ENCODE peak calls at places on chromosomes 12 and 14, in nine cellular contexts. S is sigmoid colon, V is uterus, I is fibroblast of lung, M is BJ, N is heart left ventricle, G is tibial artery, H is cardiac muscle cell, T is HCT116. D is an unnamed sample.
A peak's percentile ranks its signal among the peaks of the same experiment; 100 is the strongest.

GRCh38 chr12:39587247-39587646 is 32.4 kb downstream of the ABCD2 start:
- DNase-seq in S (no peak), V (no peak), I (peak; percentile 40), M (no peak), N (no peak), G (no peak), H (no peak), T (peak; percentile 19), D (no peak)

GRCh38 chr14:60968099-60968498 is 12.8 kb downstream of the TRMT5 start:
- DNase-seq in S (no peak), V (no peak), I (no peak), M (no peak), N (no peak), G (no peak), H (no peak), T (no peak), D (no peak)

GRCh38 chr12:26126340-26127284 is 1.8 kb upstream of the BHLHE41 start:
- DNase-seq in S (peak; percentile 96), V (peak; percentile 79), I (peak; percentile 76), M (no peak), N (peak; percentile 95), G (peak; percentile 86), H (peak; percentile 91), T (no peak), D (peak; percentile 85)

GRCh38 chr14:68781161-68782021 is 11.5 kb downstream of the ZFP36L1 start:
- DNase-seq in S (peak; percentile 68), V (peak; percentile 50), I (no peak), M (no peak), N (no peak), G (peak; percentile 23), H (no peak), T (no peak), D (peak; percentile 68)

GRCh38 chr12:20492251-20492728 is 124.0 kb downstream of the PDE3A start:
- DNase-seq in S (no peak), V (no peak), I (peak; percentile 25), M (no peak), N (no peak), G (no peak), H (no peak), T (peak; percentile 67), D (no peak)

GRCh38 chr12:122732170-122732569 is 1.5 kb upstream of the HCAR1 start:
- DNase-seq in S (no peak), V (no peak), I (no peak), M (no peak), N (no peak), G (no peak), H (no peak), T (no peak), D (no peak)

GRCh38 chr12:76307083-76307482 is 41.1 kb downstream of the BBS10 start:
- DNase-seq in S (no peak), V (no peak), I (no peak), M (no peak), N (no peak), G (no peak), H (no peak), T (no peak), D (no peak)

GRCh38 chr14:90632868-90633267 is 183.4 kb downstream of the TTC7B start:
- DNase-seq in S (no peak), V (no peak), I (no peak), M (no peak), N (no peak), G (no peak), H (no peak), T (no peak), D (no peak)

GRCh38 chr12:5433081-5433839 is 1.4 kb downstream of the NTF3 start:
- DNase-seq in S (no peak), V (no peak), I (no peak), M (no peak), N (no peak), G (peak; percentile 49), H (peak; percentile 63), T (no peak), D (no peak)

GRCh38 chr12:5434647-5434968 is 2.7 kb downstream of the NTF3 start:
- DNase-seq in S (no peak), V (no peak), I (no peak), M (no peak), N (no peak), G (no peak), H (no peak), T (no peak), D (no peak)

GRCh38 chr12:5432011-5432400 is at the start of gene NTF3:
- DNase-seq in S (no peak), V (no peak), I (peak; percentile 51), M (no peak), N (no peak), G (no peak), H (peak; percentile 72), T (no peak), D (no peak)

GRCh38 chr12:5435161-5435560 is 3.3 kb downstream of the NTF3 start:
- DNase-seq in S (no peak), V (no peak), I (no peak), M (no peak), N (no peak), G (no peak), H (no peak), T (no peak), D (no peak)

DNA sequence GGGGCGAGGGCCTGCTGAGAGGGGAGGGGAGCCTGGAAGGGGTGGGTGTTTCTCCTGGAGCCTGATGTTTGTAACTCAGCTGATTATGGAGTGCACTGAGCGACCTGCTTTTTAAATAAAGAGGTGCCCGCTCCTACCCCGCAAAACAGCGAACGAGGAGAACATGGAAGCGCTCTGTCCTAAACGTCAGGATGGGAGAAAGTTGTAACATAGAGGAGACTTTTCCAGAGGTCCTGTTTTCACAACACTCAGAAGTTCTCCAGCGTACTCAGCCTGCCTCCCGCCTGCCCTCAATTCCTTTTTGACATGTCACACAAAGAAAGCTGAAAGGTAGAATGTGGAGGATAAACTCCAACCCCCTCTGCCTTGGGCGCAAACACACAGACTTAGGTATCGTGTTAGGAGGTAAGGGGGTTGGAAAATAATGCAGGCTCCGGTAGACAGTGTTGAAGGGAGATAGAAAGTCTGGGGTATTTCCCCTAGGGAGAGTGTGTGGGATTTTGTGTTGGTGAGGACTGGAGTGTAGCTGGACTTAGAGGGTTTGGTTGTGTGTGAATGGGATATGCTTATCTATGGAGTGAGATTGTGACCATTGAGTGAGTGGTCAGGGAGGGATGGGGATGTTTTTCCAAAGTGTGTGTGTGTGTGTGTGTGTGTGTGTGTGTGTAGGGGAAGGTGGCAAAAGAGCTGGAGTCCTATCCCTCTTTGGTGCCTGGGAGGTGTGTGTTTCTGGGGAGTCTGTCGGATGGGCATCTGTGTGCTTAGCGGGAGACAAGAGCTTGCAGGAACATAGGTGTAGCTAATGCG is 2.1 kb downstream of the NTF3 start:
- DNase-seq in S (no peak), V (no peak), I (no peak), M (no peak), N (no peak), G (no peak), H (no peak), T (no peak), D (no peak)
- H3K27me3 ChIP-seq in S (peaks cover 25% of the 10 kb centered on the region), V (peaks cover 25% of the 10 kb centered on the region), I (peaks cover 9% of the 10 kb centered on the region), M (peaks cover 27% of the 10 kb centered on the region), N (peaks cover 9% of the 10 kb centered on the region), G (no peaks in the 10 kb centered on the region), H (peaks cover 57% of the 10 kb centered on the region), T (peaks cover 28% of the 10 kb centered on the region), D (peaks cover 40% of the 10 kb centered on the region)

DNA sequence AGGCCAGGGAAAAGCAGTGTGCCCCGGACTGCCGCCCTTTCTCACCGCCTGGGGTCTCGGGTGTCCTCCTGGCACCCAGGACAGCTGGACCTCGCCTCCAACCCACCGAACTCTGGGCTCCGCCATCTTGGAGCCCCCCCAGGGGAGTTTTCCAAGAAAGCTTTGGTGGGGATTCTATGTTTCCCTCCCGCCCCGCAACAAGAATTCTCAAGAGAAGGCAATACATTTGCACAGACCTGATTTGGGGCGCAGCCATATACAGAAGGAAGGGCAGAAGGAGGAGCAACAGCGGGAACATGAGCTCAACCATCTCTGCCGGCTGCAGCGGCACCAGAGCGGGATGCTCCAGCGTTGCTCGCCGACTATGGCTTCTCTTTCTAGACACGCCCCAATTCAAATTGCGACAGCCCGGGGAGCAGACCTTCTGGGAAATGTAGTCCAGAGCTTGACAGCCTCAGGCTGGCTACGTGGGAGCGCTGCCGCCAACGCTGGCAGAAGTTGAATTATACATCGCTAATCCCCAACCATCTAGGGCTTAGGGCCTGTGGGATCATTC is at the start of gene RDH11:
- DNase-seq in S (peak; percentile 93), V (peak; percentile 86), I (peak; percentile 92), M (peak; percentile 48), N (peak; percentile 90), G (peak; percentile 87), H (peak; percentile 94), T (peak; percentile 85), D (peak; percentile 91)
- TF ChIP-seq CTCF in S (no peak), V (no peak), I (no peak), M (no peak), N (no peak), G (no peak), H (no peak), T (no peak), D (no peak)

GRCh38 chr14:51654549-51654879 is 2.8 kb downstream of the FRMD6 start:
- DNase-seq in S (no peak), V (no peak), I (no peak), M (no peak), N (no peak), G (no peak), H (no peak), T (no peak), D (no peak)
- H3K4me3 ChIP-seq in S (no peak overlapping the region), V (peak overlapping the region; percentile 85), I (peak overlapping the region; percentile 84), M (peak overlapping the region; percentile 87), N (peak overlapping the region; percentile 87), G (no peak overlapping the region), H (no peak overlapping the region), T (no peak overlapping the region), D (no peak overlapping the region)

GRCh38 chr12:115598827-115599226 is 678.7 kb downstream of the MED13L start:
- DNase-seq in S (no peak), V (no peak), I (peak; percentile 16), M (no peak), N (no peak), G (no peak), H (no peak), T (no peak), D (no peak)

GRCh38 chr12:115597157-115597712 is 680.3 kb downstream of the MED13L start:
- DNase-seq in S (no peak), V (no peak), I (peak; percentile 60), M (peak; percentile 37), N (no peak), G (no peak), H (no peak), T (peak; percentile 16), D (no peak)

GRCh38 chr12:115599251-115599811 is 678.2 kb downstream of the MED13L start:
- DNase-seq in S (no peak), V (no peak), I (no peak), M (no peak), N (peak; percentile 66), G (no peak), H (no peak), T (no peak), D (no peak)
- H3K27me3 ChIP-seq in S (no peaks in the 10 kb centered on the region), V (no peaks in the 10 kb centered on the region), I (no peaks in the 10 kb centered on the region), M (no peaks in the 10 kb centered on the region), N (no peaks in the 10 kb centered on the region), G (peaks cover 48% of the 10 kb centered on the region), H (no peaks in the 10 kb centered on the region), T (no peaks in the 10 kb centered on the region), D (no peaks in the 10 kb centered on the region)

GRCh38 chr12:12696562-12697383 is 790 bp upstream of the GPR19 start:
- DNase-seq in S (peak; percentile 94), V (peak; percentile 93), I (peak; percentile 87), M (peak; percentile 29), N (peak; percentile 95), G (peak; percentile 93), H (peak; percentile 89), T (peak; percentile 55), D (peak; percentile 95)
- TF ChIP-seq CTCF in S (no peak), V (peak; percentile 0), I (no peak), M (no peak), N (no peak), G (peak; percentile 2), H (no peak), T (no peak), D (peak; percentile 3)